ENCODE peak calls at places on chromosomes 13 and 19, in seven cellular contexts. One of them, this sample, is unnamed.

GRCh38 chr19:32196690-32197420 is 148.6 kb upstream of the ZNF507 start:
- DNase-seq in PC-3: no peak
- DNase-seq in uterus: no peak
- DNase-seq in aorta: no peak
- DNase-seq in neuronal stem cell: no peak
- DNase-seq in heart right ventricle: no peak
- DNase-seq in thoracic aorta: no peak
- DNase-seq in this sample: no peak

GRCh38 chr19:21335721-21336120 is 6.5 kb upstream of the ZNF708 start:
- DNase-seq in PC-3: no peak
- DNase-seq in uterus: no peak
- DNase-seq in aorta: no peak
- DNase-seq in neuronal stem cell: no peak
- DNase-seq in heart right ventricle: no peak
- DNase-seq in thoracic aorta: no peak
- DNase-seq in this sample: no peak

GRCh38 chr19:40623403-40624239 is 22.5 kb downstream of the LTBP4 start:
- DNase-seq in PC-3: peak; percentile 85
- DNase-seq in uterus: peak; percentile 41
- DNase-seq in aorta: no peak
- DNase-seq in neuronal stem cell: no peak
- DNase-seq in heart right ventricle: no peak
- DNase-seq in thoracic aorta: no peak
- DNase-seq in this sample: peak; percentile 81

GRCh38 chr19:5957132-5957531 is 20.8 kb downstream of the RANBP3 start:
- DNase-seq in PC-3: no peak
- DNase-seq in uterus: no peak
- DNase-seq in aorta: peak; percentile 36
- DNase-seq in neuronal stem cell: no peak
- DNase-seq in heart right ventricle: no peak
- DNase-seq in thoracic aorta: no peak
- DNase-seq in this sample: peak; percentile 82

GRCh38 chr19:40342644-40343311 is 5.4 kb downstream of the C19orf47 start:
- DNase-seq in PC-3: no peak
- DNase-seq in uterus: no peak
- DNase-seq in aorta: no peak
- DNase-seq in neuronal stem cell: no peak
- DNase-seq in heart right ventricle: no peak
- DNase-seq in thoracic aorta: no peak
- DNase-seq in this sample: peak; percentile 45

GRCh38 chr19:35248310-35249145 is at the start of gene LSR:
- DNase-seq in PC-3: peak; percentile 84
- DNase-seq in uterus: no peak
- DNase-seq in aorta: peak; percentile 78
- DNase-seq in neuronal stem cell: peak; percentile 88
- DNase-seq in heart right ventricle: peak; percentile 41
- DNase-seq in thoracic aorta: no peak
- DNase-seq in this sample: peak; percentile 65

GRCh38 chr19:10502524-10503001 is 593 bp downstream of the KEAP1 start:
- DNase-seq in PC-3: peak; percentile 94
- DNase-seq in uterus: peak; percentile 92
- DNase-seq in aorta: peak; percentile 96
- DNase-seq in neuronal stem cell: peak; percentile 85
- DNase-seq in heart right ventricle: peak; percentile 94
- DNase-seq in thoracic aorta: peak; percentile 83
- DNase-seq in this sample: peak; percentile 100

GRCh38 chr13:80168089-80168850 is 172.7 kb downstream of the SPRY2 start:
- DNase-seq in PC-3: no peak
- DNase-seq in uterus: no peak
- DNase-seq in aorta: no peak
- DNase-seq in neuronal stem cell: no peak
- DNase-seq in heart right ventricle: no peak
- DNase-seq in thoracic aorta: no peak
- DNase-seq in this sample: no peak

GRCh38 chr13:26629260-26629659 is 71.8 kb downstream of the WASF3 start:
- DNase-seq in PC-3: peak; percentile 5
- DNase-seq in uterus: no peak
- DNase-seq in aorta: no peak
- DNase-seq in neuronal stem cell: no peak
- DNase-seq in heart right ventricle: no peak
- DNase-seq in thoracic aorta: no peak
- DNase-seq in this sample: no peak

GRCh38 chr13:110471833-110472162 is 89.7 kb downstream of the RAB20 start:
- DNase-seq in PC-3: no peak
- DNase-seq in uterus: no peak
- DNase-seq in aorta: peak; percentile 85
- DNase-seq in neuronal stem cell: no peak
- DNase-seq in heart right ventricle: peak; percentile 68
- DNase-seq in thoracic aorta: no peak
- DNase-seq in this sample: no peak

GRCh38 chr13:90305796-90306195 is 1041.7 kb upstream of the MIR17HG start:
- DNase-seq in PC-3: no peak
- DNase-seq in uterus: no peak
- DNase-seq in aorta: no peak
- DNase-seq in neuronal stem cell: no peak
- DNase-seq in heart right ventricle: no peak
- DNase-seq in thoracic aorta: no peak
- DNase-seq in this sample: no peak

GRCh38 chr19:31962565-31962996 is 382.8 kb upstream of the ZNF507 start:
- DNase-seq in PC-3: no peak
- DNase-seq in uterus: no peak
- DNase-seq in aorta: no peak
- DNase-seq in neuronal stem cell: no peak
- DNase-seq in heart right ventricle: no peak
- DNase-seq in thoracic aorta: no peak
- DNase-seq in this sample: no peak

GRCh38 chr19:47418595-47419036 is 711 bp downstream of the MEIS3 start:
- DNase-seq in PC-3: no peak
- DNase-seq in uterus: no peak
- DNase-seq in aorta: no peak
- DNase-seq in neuronal stem cell: no peak
- DNase-seq in heart right ventricle: no peak
- DNase-seq in thoracic aorta: no peak
- DNase-seq in this sample: no peak

GRCh38 chr13:93345642-93346220 is 119.1 kb downstream of the GPC6 start:
- DNase-seq in PC-3: no peak
- DNase-seq in uterus: no peak
- DNase-seq in aorta: no peak
- DNase-seq in neuronal stem cell: no peak
- DNase-seq in heart right ventricle: no peak
- DNase-seq in thoracic aorta: no peak
- DNase-seq in this sample: no peak

GRCh38 chr13:106573855-106574254 is 5.9 kb upstream of the ARGLU1 start:
- DNase-seq in PC-3: no peak
- DNase-seq in uterus: peak; percentile 60
- DNase-seq in aorta: peak; percentile 73
- DNase-seq in neuronal stem cell: no peak
- DNase-seq in heart right ventricle: peak; percentile 32
- DNase-seq in thoracic aorta: no peak
- DNase-seq in this sample: no peak

GRCh38 chr13:73767191-73767741 is 366.9 kb downstream of the KLF12 start:
- DNase-seq in PC-3: no peak
- DNase-seq in uterus: no peak
- DNase-seq in aorta: no peak
- DNase-seq in neuronal stem cell: peak; percentile 68
- DNase-seq in heart right ventricle: no peak
- DNase-seq in thoracic aorta: no peak
- DNase-seq in this sample: no peak

GRCh38 chr19:21321996-21322395 is 7.2 kb downstream of the ZNF708 start:
- DNase-seq in PC-3: no peak
- DNase-seq in uterus: no peak
- DNase-seq in aorta: no peak
- DNase-seq in neuronal stem cell: no peak
- DNase-seq in heart right ventricle: no peak
- DNase-seq in thoracic aorta: no peak
- DNase-seq in this sample: no peak

GRCh38 chr19:52229524-52229923 is 39.7 kb downstream of the PPP2R1A start:
- DNase-seq in PC-3: no peak
- DNase-seq in uterus: no peak
- DNase-seq in aorta: no peak
- DNase-seq in neuronal stem cell: no peak
- DNase-seq in heart right ventricle: no peak
- DNase-seq in thoracic aorta: no peak
- DNase-seq in this sample: no peak

GRCh38 chr19:52227196-52227940 is 37.5 kb downstream of the PPP2R1A start:
- DNase-seq in PC-3: no peak
- DNase-seq in uterus: no peak
- DNase-seq in aorta: no peak
- DNase-seq in neuronal stem cell: no peak
- DNase-seq in heart right ventricle: no peak
- DNase-seq in thoracic aorta: no peak
- DNase-seq in this sample: no peak

GRCh38 chr19:52231154-52231565 is 38.2 kb upstream of the ZNF766 start:
- DNase-seq in PC-3: peak; percentile 47
- DNase-seq in uterus: no peak
- DNase-seq in aorta: no peak
- DNase-seq in neuronal stem cell: no peak
- DNase-seq in heart right ventricle: no peak
- DNase-seq in thoracic aorta: no peak
- DNase-seq in this sample: no peak

GRCh38 chr19:52227980-52228379 is 38.1 kb downstream of the PPP2R1A start:
- DNase-seq in PC-3: no peak
- DNase-seq in uterus: no peak
- DNase-seq in aorta: no peak
- DNase-seq in neuronal stem cell: no peak
- DNase-seq in heart right ventricle: no peak
- DNase-seq in thoracic aorta: no peak
- DNase-seq in this sample: no peak

GRCh38 chr19:52230685-52231084 is 38.7 kb upstream of the ZNF766 start:
- DNase-seq in PC-3: no peak
- DNase-seq in uterus: no peak
- DNase-seq in aorta: no peak
- DNase-seq in neuronal stem cell: no peak
- DNase-seq in heart right ventricle: no peak
- DNase-seq in thoracic aorta: no peak
- DNase-seq in this sample: no peak
- H3K4me3 ChIP-seq in PC-3: no peak overlapping the region
- H3K4me3 ChIP-seq in uterus: no peak overlapping the region
- H3K4me3 ChIP-seq in aorta: no peak overlapping the region
- H3K4me3 ChIP-seq in neuronal stem cell: no peak overlapping the region
- H3K4me3 ChIP-seq in heart right ventricle: no peak overlapping the region
- H3K4me3 ChIP-seq in thoracic aorta: no peak overlapping the region
- H3K4me3 ChIP-seq in this sample: no peak overlapping the region

GRCh38 chr19:3670258-3670795 is 29.9 kb downstream of the PIP5K1C start:
- DNase-seq in PC-3: no peak
- DNase-seq in uterus: peak; percentile 91
- DNase-seq in aorta: peak; percentile 92
- DNase-seq in neuronal stem cell: no peak
- DNase-seq in heart right ventricle: peak; percentile 89
- DNase-seq in thoracic aorta: peak; percentile 76
- DNase-seq in this sample: peak; percentile 100
- H3K4me1 ChIP-seq in PC-3: no peaks in the 10 kb centered on the region
- H3K4me1 ChIP-seq in uterus: peaks cover 38% of the 10 kb centered on the region
- H3K4me1 ChIP-seq in aorta: no peaks in the 10 kb centered on the region
- H3K4me1 ChIP-seq in neuronal stem cell: peaks cover 42% of the 10 kb centered on the region
- H3K4me1 ChIP-seq in heart right ventricle: peaks cover 72% of the 10 kb centered on the region
- H3K4me1 ChIP-seq in thoracic aorta: peaks cover 65% of the 10 kb centered on the region
- H3K4me1 ChIP-seq in this sample: peaks cover 15% of the 10 kb centered on the region

DNA sequence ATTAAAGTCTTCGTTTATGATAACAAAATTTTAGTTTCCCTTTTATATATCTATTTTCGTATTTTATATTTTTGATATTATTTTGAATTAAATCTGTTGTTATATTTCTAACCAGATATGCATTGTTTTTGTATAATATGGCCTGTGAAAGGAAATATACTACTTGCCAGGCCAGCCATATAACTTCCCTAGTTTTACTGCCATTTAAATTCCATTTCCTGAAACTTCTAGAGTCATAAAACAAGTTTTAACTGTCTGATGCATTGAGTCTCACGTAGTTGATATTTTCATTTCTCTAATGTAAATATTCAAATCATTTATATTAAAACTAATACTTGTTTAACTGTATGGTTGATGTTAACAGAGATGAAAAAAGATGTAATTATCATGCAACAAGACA is 13.5 kb downstream of the ESD start:
- DNase-seq in PC-3: no peak
- DNase-seq in uterus: no peak
- DNase-seq in aorta: no peak
- DNase-seq in neuronal stem cell: no peak
- DNase-seq in heart right ventricle: no peak
- DNase-seq in thoracic aorta: no peak
- DNase-seq in this sample: no peak
- H3K36me3 ChIP-seq in PC-3: peaks cover 49% of the 10 kb centered on the region
- H3K36me3 ChIP-seq in uterus: no peaks in the 10 kb centered on the region
- H3K36me3 ChIP-seq in aorta: peaks cover 3% of the 10 kb centered on the region
- H3K36me3 ChIP-seq in neuronal stem cell: peaks cover 5% of the 10 kb centered on the region
- H3K36me3 ChIP-seq in heart right ventricle: no peaks in the 10 kb centered on the region
- H3K36me3 ChIP-seq in thoracic aorta: peaks cover 21% of the 10 kb centered on the region
- H3K36me3 ChIP-seq in this sample: peaks cover 61% of the 10 kb centered on the region

DNA sequence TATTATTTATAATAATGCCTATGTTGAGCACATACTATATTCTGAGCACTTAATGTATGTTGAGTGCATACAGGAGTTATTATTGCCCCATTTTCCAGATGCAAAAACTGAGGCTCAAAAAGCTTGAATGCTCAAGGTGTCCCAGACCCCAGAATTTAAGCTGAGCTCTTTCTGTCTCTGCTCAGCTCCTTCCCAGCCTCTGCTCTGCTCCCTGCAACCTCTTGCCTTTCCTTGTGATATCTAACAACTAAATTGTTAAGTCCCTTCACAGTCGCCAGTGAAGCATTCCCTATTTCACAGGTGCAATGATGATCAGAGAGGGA is 4.2 kb downstream of the NOTCH3 start:
- DNase-seq in PC-3: no peak
- DNase-seq in uterus: no peak
- DNase-seq in aorta: no peak
- DNase-seq in neuronal stem cell: no peak
- DNase-seq in heart right ventricle: no peak
- DNase-seq in thoracic aorta: no peak
- DNase-seq in this sample: no peak
- H3K4me3 ChIP-seq in PC-3: peak overlapping the region; percentile 39
- H3K4me3 ChIP-seq in uterus: no peak overlapping the region
- H3K4me3 ChIP-seq in aorta: no peak overlapping the region
- H3K4me3 ChIP-seq in neuronal stem cell: no peak overlapping the region
- H3K4me3 ChIP-seq in heart right ventricle: peak overlapping the region; percentile 57
- H3K4me3 ChIP-seq in thoracic aorta: peak overlapping the region; percentile 73
- H3K4me3 ChIP-seq in this sample: no peak overlapping the region

GRCh38 chr19:13037718-13038117 is 42.4 kb downstream of the NFIX start:
- DNase-seq in PC-3: no peak
- DNase-seq in uterus: no peak
- DNase-seq in aorta: no peak
- DNase-seq in neuronal stem cell: no peak
- DNase-seq in heart right ventricle: no peak
- DNase-seq in thoracic aorta: no peak
- DNase-seq in this sample: no peak
- H3K4me1 ChIP-seq in PC-3: peaks cover 52% of the 10 kb centered on the region
- H3K4me1 ChIP-seq in uterus: peaks cover 48% of the 10 kb centered on the region
- H3K4me1 ChIP-seq in aorta: peaks cover 5% of the 10 kb centered on the region
- H3K4me1 ChIP-seq in neuronal stem cell: no peaks in the 10 kb centered on the region
- H3K4me1 ChIP-seq in heart right ventricle: peaks cover 97% of the 10 kb centered on the region
- H3K4me1 ChIP-seq in thoracic aorta: peaks cover 100% of the 10 kb centered on the region
- H3K4me1 ChIP-seq in this sample: peaks cover 64% of the 10 kb centered on the region

This sample was measured in osteoblast.